ENCODE peak calls at places on chromosome 18, in ten cellular contexts. L, P, A, I, Q, H, N, J, D and V are unnamed samples.

GRCh38 chr18:8900552-8900951 is 195.2 kb downstream of the MTCL1 start:
- DNase-seq in P (no peak), I (no peak), N (no peak), L (no peak), H (no peak), J (no peak), A (no peak), D (no peak), Q (no peak), V (no peak)

GRCh38 chr18:136433-136832 is 21.9 kb upstream of the USP14 start:
- DNase-seq in I (no peak), P (no peak), N (no peak), L (no peak), H (no peak), A (no peak), D (no peak), J (no peak), Q (no peak), V (no peak)

GRCh38 chr18:58761241-58761969 is 90.1 kb downstream of the MALT1 start:
- DNase-seq in L (no peak), A (peak; percentile 8), J (no peak), Q (peak; percentile 49), N (no peak), I (peak; percentile 57), D (no peak), P (no peak), H (peak; percentile 52), V (peak; percentile 52)

GRCh38 chr18:36692909-36693308 is 135.9 kb downstream of the TPGS2 start:
- DNase-seq in A (no peak), D (no peak), J (no peak), L (no peak), H (no peak), P (no peak), N (no peak), Q (no peak), I (no peak), V (no peak)

GRCh38 chr18:24054130-24054529 is 39.6 kb downstream of the TTC39C start:
- DNase-seq in D (no peak), J (no peak), Q (no peak), I (no peak), H (no peak), N (no peak), A (no peak), P (no peak), L (no peak), V (no peak)

GRCh38 chr18:2471523-2471922 is 99.8 kb downstream of the METTL4 start:
- DNase-seq in D (peak; percentile 12), N (no peak), L (no peak), Q (no peak), J (no peak), P (no peak), A (no peak), I (no peak), H (no peak), V (no peak)

GRCh38 chr18:5288517-5288935 is 7.0 kb downstream of the ZBTB14 start:
- DNase-seq in J (no peak), A (no peak), L (no peak), Q (no peak), N (no peak), D (no peak), I (no peak), P (no peak), H (no peak), V (no peak)

GRCh38 chr18:57029761-57030160 is 117.1 kb upstream of the BOD1L2 start:
- DNase-seq in I (peak; percentile 72), D (peak; percentile 38), N (no peak), P (no peak), J (no peak), L (no peak), A (no peak), H (no peak), Q (no peak), V (no peak)

GRCh38 chr18:63099848-63100625 is 219.5 kb downstream of the BCL2 start:
- DNase-seq in P (no peak), L (peak; percentile 41), Q (peak; percentile 86), I (peak; percentile 60), A (no peak), N (no peak), D (no peak), J (no peak), H (peak; percentile 49), V (no peak)

DNA sequence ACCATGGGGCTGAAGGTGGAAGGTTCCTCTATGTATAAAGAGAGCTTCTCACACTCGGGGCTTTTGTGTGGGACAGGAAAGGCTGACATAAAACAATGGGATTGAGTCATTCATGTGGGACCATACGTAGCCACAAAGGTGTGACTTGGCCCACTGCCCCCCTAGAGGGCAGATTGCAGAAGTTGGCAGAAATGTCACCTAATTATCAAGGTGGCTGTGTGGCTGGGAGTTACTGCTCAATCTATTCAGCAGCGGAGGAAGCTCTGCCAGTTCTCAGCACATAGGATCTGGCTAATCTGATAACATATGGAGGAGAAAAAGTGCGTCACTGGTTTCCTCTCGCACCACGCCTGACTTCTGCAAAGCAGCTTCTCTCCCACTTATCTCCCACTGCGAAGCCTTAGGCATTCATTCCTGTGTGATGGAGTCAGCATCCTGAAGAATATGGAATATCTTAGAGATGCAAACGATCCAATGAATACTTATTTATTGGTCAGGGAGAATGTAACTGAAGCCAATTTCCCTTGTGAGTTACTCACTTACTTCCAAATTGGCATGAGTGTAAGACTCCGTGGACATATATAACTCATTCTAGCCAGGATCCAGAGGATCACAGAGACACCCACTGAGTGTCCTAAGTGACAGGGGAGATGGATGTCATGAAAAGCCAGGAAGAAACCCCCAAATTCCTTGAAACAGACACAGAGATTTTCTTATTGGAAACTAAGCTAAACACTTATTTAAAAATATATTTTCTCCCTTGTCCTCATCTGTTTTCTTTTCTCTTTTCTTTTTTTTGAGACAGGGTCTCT is 344.8 kb downstream of the TGIF1 start:
- DNase-seq in N (peak; percentile 88), Q (peak; percentile 33), P (no peak), I (no peak), L (no peak), H (no peak), D (no peak), A (no peak), J (no peak), V (peak; percentile 79)
- TF ChIP-seq CTCF in N (no peak), Q (no peak), P (peak; percentile 13), I (no peak), L (no peak), H (no peak), D (no peak), A (no peak), J (no peak), V (no peak)

GRCh38 chr18:12283256-12283655 is 24.8 kb upstream of the TUBB6 start:
- DNase-seq in H (peak; percentile 52), A (no peak), I (no peak), N (peak; percentile 72), D (no peak), P (peak; percentile 73), Q (no peak), J (no peak), L (no peak), V (no peak)

GRCh38 chr18:12283666-12284065 is 24.4 kb upstream of the TUBB6 start:
- DNase-seq in A (no peak), Q (no peak), N (no peak), L (no peak), I (no peak), J (no peak), P (no peak), D (no peak), H (no peak), V (no peak)

GRCh38 chr18:12281861-12282260 is 26.2 kb upstream of the TUBB6 start:
- DNase-seq in P (no peak), H (no peak), A (no peak), L (no peak), D (no peak), J (no peak), I (no peak), N (no peak), Q (no peak), V (no peak)

GRCh38 chr18:12279781-12280531 is 25.8 kb downstream of the CIDEA start:
- DNase-seq in D (no peak), L (no peak), P (no peak), N (no peak), I (no peak), J (no peak), Q (peak; percentile 71), A (no peak), H (no peak), V (no peak)

DNA sequence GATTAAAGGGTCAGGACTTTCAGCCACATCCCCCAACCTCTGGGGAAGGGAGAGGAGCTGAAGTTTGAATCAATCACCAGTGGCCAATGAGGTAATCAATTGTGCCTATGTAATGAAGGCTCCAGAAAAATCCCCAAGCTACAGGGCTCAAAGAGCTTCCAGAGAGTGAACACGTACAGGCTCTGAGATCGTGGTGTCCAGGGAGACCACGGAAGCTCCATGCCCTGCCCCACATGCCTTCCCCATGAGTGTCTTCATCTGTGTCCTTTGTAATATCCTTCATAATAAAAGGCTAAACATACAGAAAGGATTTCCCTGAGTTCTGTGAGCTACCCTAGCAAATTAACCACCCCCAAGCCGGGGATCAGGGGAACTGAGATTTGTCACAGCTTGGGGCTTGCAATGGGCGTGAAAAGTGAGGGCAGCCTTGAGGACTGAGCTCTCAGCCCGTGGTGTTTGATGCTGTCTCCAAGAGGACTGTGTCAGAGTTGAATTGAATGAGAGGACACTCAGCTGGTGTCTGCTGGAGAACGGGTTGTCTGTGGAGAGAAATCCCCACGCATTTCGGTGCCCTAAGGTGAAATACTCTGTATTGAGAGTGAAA is 25.5 kb upstream of the TUBB6 start:
- DNase-seq in Q (no peak), D (no peak), N (no peak), P (no peak), I (no peak), A (no peak), L (no peak), J (no peak), H (no peak), V (no peak)
- H3K4me3 ChIP-seq in Q (no peak overlapping the region), D (no peak overlapping the region), N (no peak overlapping the region), P (no peak overlapping the region), I (no peak overlapping the region), A (no peak overlapping the region), L (no peak overlapping the region), J (no peak overlapping the region), H (no peak overlapping the region), V (no peak overlapping the region)

GRCh38 chr18:26014462-26014861 is 76.0 kb downstream of the SS18 start:
- DNase-seq in A (no peak), J (no peak), N (no peak), L (no peak), D (no peak), Q (no peak), I (no peak), H (no peak), P (no peak), V (no peak)
- H3K36me3 ChIP-seq in A (peaks cover 7% of the 10 kb centered on the region), J (peaks cover 4% of the 10 kb centered on the region), N (no peaks in the 10 kb centered on the region), L (peaks cover 16% of the 10 kb centered on the region), D (peaks cover 22% of the 10 kb centered on the region), Q (peaks cover 61% of the 10 kb centered on the region), I (peaks cover 42% of the 10 kb centered on the region), H (peaks cover 53% of the 10 kb centered on the region), P (peaks cover 12% of the 10 kb centered on the region), V (peaks cover 65% of the 10 kb centered on the region)

GRCh38 chr18:6712401-6712800 is 17.1 kb upstream of the ARHGAP28 start:
- DNase-seq in N (no peak), J (no peak), H (no peak), I (no peak), P (no peak), D (no peak), A (no peak), L (no peak), Q (no peak), V (no peak)
- TF ChIP-seq CTCF in N (no peak), J (no peak), H (no peak), I (no peak), P (no peak), D (no peak), A (no peak), L (no peak), Q (no peak), V (no peak)

GRCh38 chr18:77031662-77032061 is 100.9 kb downstream of the MBP start:
- DNase-seq in L (no peak), P (no peak), Q (peak; percentile 27), D (no peak), I (no peak), N (no peak), A (no peak), J (no peak), H (no peak), V (no peak)
- H3K4me3 ChIP-seq in L (no peak overlapping the region), P (no peak overlapping the region), Q (no peak overlapping the region), D (no peak overlapping the region), I (no peak overlapping the region), N (no peak overlapping the region), A (no peak overlapping the region), J (no peak overlapping the region), H (no peak overlapping the region), V (no peak overlapping the region)